ENCODE peak calls at places on chromosomes 3 and 15, in ten cellular contexts. F is left ventricle myocardium inferior; H is ELR; E is activated CD8-positive, alpha-beta memory T cell treated with anti-CD3 and anti-CD28 coated beads, Interleukin-2, amount 50 U/mL, for 48 hours; A is DMS79; Y is GM12891; Q is Ammon's horn; U is activated T-helper 1 cell treated with Interleukin-2 at 50 U/mL for 16 hours; V is germinal center; X is ovary. D is an unnamed sample.

GRCh38 chr3:14290631-14291385 is 111.6 kb upstream of the SLC6A6 start:
- DNase-seq in F (no peak), H (no peak), E (no peak), A (peak; percentile 69), Y (no peak), Q (no peak), U (no peak), V (no peak), X (no peak), D (no peak)

GRCh38 chr15:94451461-94451860 is 220.1 kb downstream of the MCTP2 start:
- DNase-seq in F (no peak), H (no peak), E (no peak), A (no peak), Y (no peak), Q (peak; percentile 2), U (no peak), V (no peak), X (no peak), D (no peak)

GRCh38 chr15:80635953-80636352 is 59.2 kb upstream of the ABHD17C start:
- DNase-seq in F (peak; percentile 30), H (no peak), E (no peak), A (no peak), Y (no peak), Q (no peak), U (no peak), V (no peak), X (no peak), D (no peak)

GRCh38 chr3:157602424-157602823 is 99.2 kb upstream of the VEPH1 start:
- DNase-seq in F (no peak), H (no peak), E (no peak), A (no peak), Y (no peak), Q (no peak), U (no peak), V (no peak), X (no peak), D (no peak)

GRCh38 chr3:39524107-39524506 is 56.6 kb downstream of the MOBP start:
- DNase-seq in F (no peak), H (no peak), E (no peak), A (no peak), Y (no peak), Q (no peak), U (no peak), V (no peak), X (no peak), D (no peak)

GRCh38 chr3:197692641-197693040 is 44.1 kb downstream of the RUBCN start:
- DNase-seq in F (no peak), H (peak; percentile 27), E (no peak), A (no peak), Y (no peak), Q (no peak), U (no peak), V (no peak), X (no peak), D (no peak)

GRCh38 chr3:90062018-90062417 is 954.6 kb downstream of the EPHA3 start:
- DNase-seq in F (no peak), H (no peak), E (no peak), A (no peak), Y (no peak), Q (no peak), U (no peak), V (no peak), X (no peak), D (no peak)

GRCh38 chr15:35963316-35963715 is 417.4 kb upstream of the DPH6 start:
- DNase-seq in F (no peak), H (no peak), E (no peak), A (no peak), Y (no peak), Q (no peak), U (no peak), V (no peak), X (no peak), D (no peak)

GRCh38 chr3:31011383-31011782 is 116.9 kb upstream of the GADL1 start:
- DNase-seq in F (no peak), H (no peak), E (no peak), A (no peak), Y (no peak), Q (no peak), U (no peak), V (no peak), X (no peak), D (no peak)

GRCh38 chr15:67883228-67883773 is 43.5 kb upstream of the RNU6-1 start:
- DNase-seq in F (no peak), H (no peak), E (no peak), A (no peak), Y (no peak), Q (no peak), U (no peak), V (no peak), X (no peak), D (no peak)

GRCh38 chr3:33758278-33758677 is 40.2 kb upstream of the PDCD6IP start:
- DNase-seq in F (no peak), H (no peak), E (no peak), A (no peak), Y (no peak), Q (no peak), U (no peak), V (no peak), X (no peak), D (no peak)

GRCh38 chr3:129058441-129059194 is 2.0 kb upstream of the GP9 start:
- DNase-seq in F (no peak), H (no peak), E (no peak), A (no peak), Y (no peak), Q (peak; percentile 64), U (no peak), V (peak; percentile 25), X (no peak), D (no peak)

GRCh38 chr15:85554852-85555521 is 174.6 kb downstream of the AKAP13 start:
- DNase-seq in F (no peak), H (no peak), E (no peak), A (no peak), Y (no peak), Q (peak; percentile 43), U (no peak), V (no peak), X (no peak), D (no peak)

GRCh38 chr3:10962481-10963036 is 30.0 kb upstream of the SLC6A1 start:
- DNase-seq in F (no peak), H (no peak), E (no peak), A (peak; percentile 69), Y (no peak), Q (no peak), U (no peak), V (no peak), X (no peak), D (no peak)

GRCh38 chr15:75620776-75621536 is 4.6 kb downstream of the SNUPN start:
- DNase-seq in F (peak; percentile 77), H (peak; percentile 88), E (no peak), A (no peak), Y (no peak), Q (peak; percentile 36), U (no peak), V (no peak), X (peak; percentile 79), D (no peak)

GRCh38 chr3:9915252-9916141 is 1.4 kb upstream of the IL17RC start:
- DNase-seq in F (peak; percentile 79), H (peak; percentile 71), E (peak; percentile 73), A (peak; percentile 18), Y (peak; percentile 37), Q (peak; percentile 68), U (no peak), V (no peak), X (peak; percentile 79), D (peak; percentile 68)

GRCh38 chr3:55292360-55292759 is 194.7 kb downstream of the WNT5A start:
- DNase-seq in F (no peak), H (no peak), E (no peak), A (peak; percentile 16), Y (no peak), Q (no peak), U (no peak), V (no peak), X (no peak), D (peak; percentile 54)

GRCh38 chr15:74229686-74230085 is 6.4 kb upstream of the CCDC33 start:
- DNase-seq in F (no peak), H (no peak), E (no peak), A (no peak), Y (no peak), Q (no peak), U (no peak), V (no peak), X (no peak), D (no peak)

GRCh38 chr3:52892290-52892624 is 5.1 kb downstream of the STIMATE start:
- DNase-seq in F (no peak), H (peak; percentile 25), E (no peak), A (no peak), Y (no peak), Q (peak; percentile 28), U (no peak), V (no peak), X (no peak), D (no peak)

GRCh38 chr3:177724020-177724638 is 526.8 kb upstream of the TBL1XR1 start:
- DNase-seq in F (peak; percentile 62), H (no peak), E (no peak), A (peak; percentile 58), Y (no peak), Q (peak; percentile 78), U (no peak), V (no peak), X (peak; percentile 32), D (no peak)

GRCh38 chr15:72281713-72282112 is 9.4 kb upstream of the PARP6 start:
- DNase-seq in F (no peak), H (peak; percentile 41), E (no peak), A (no peak), Y (no peak), Q (no peak), U (no peak), V (no peak), X (no peak), D (no peak)

GRCh38 chr15:101451192-101451799 is 38.2 kb downstream of the PCSK6 start:
- DNase-seq in F (peak; percentile 79), H (no peak), E (no peak), A (no peak), Y (no peak), Q (peak; percentile 43), U (no peak), V (no peak), X (peak; percentile 84), D (no peak)

GRCh38 chr3:9146367-9147071 is 102.9 kb downstream of the SRGAP3 start:
- DNase-seq in F (no peak), H (no peak), E (no peak), A (no peak), Y (no peak), Q (no peak), U (no peak), V (no peak), X (no peak), D (no peak)

GRCh38 chr15:79990997-79991334 is 20.0 kb upstream of the BCL2A1 start:
- DNase-seq in F (no peak), H (no peak), E (peak; percentile 12), A (no peak), Y (no peak), Q (no peak), U (no peak), V (no peak), X (no peak), D (no peak)

GRCh38 chr3:15303728-15304127 is 28.7 kb downstream of the SH3BP5 start:
- DNase-seq in F (no peak), H (no peak), E (no peak), A (no peak), Y (no peak), Q (no peak), U (no peak), V (no peak), X (no peak), D (no peak)

GRCh38 chr15:67601008-67601620 is 58.6 kb downstream of the MAP2K5 start:
- DNase-seq in F (no peak), H (peak; percentile 8), E (no peak), A (no peak), Y (no peak), Q (no peak), U (no peak), V (no peak), X (no peak), D (no peak)

GRCh38 chr3:197546307-197547085 is 9.3 kb downstream of the BDH1 start:
- DNase-seq in F (no peak), H (no peak), E (no peak), A (no peak), Y (no peak), Q (no peak), U (no peak), V (no peak), X (no peak), D (no peak)

GRCh38 chr3:110968076-110968475 is 103.5 kb upstream of the NECTIN3 start:
- DNase-seq in F (no peak), H (no peak), E (no peak), A (no peak), Y (no peak), Q (no peak), U (no peak), V (no peak), X (no peak), D (no peak)